ENCODE peak calls at places on chromosomes 1 and 21, in seven cellular contexts. One of them, this sample, is unnamed.

GRCh38 chr1:152745765-152746444 is 11.9 kb upstream of the KPRP start:
- DNase-seq in H54: no peak
- DNase-seq in T-helper 1 cell: no peak
- DNase-seq in CMK: no peak
- DNase-seq in stimulated activated CD4-positive, alpha-beta T cell treated with anti-CD3 and anti-CD28 coated beads, Interleukin-2, amount 100 ng/mL, for 24 hours: no peak
- DNase-seq in cardiac muscle cell: no peak
- DNase-seq in effector CD8-positive, alpha-beta T cell: no peak
- DNase-seq in this sample: no peak

GRCh38 chr1:232059726-232060360 is 433.3 kb downstream of the DISC1 start:
- DNase-seq in H54: no peak
- DNase-seq in effector CD8-positive, alpha-beta T cell: no peak
- DNase-seq in stimulated activated CD4-positive, alpha-beta T cell treated with anti-CD3 and anti-CD28 coated beads, Interleukin-2, amount 100 ng/mL, for 24 hours: no peak
- DNase-seq in cardiac muscle cell: no peak
- DNase-seq in T-helper 1 cell: no peak
- DNase-seq in CMK: no peak
- DNase-seq in this sample: no peak

GRCh38 chr1:7505871-7506676 is 265.0 kb upstream of the VAMP3 start:
- DNase-seq in CMK: no peak
- DNase-seq in H54: no peak
- DNase-seq in cardiac muscle cell: no peak
- DNase-seq in T-helper 1 cell: no peak
- DNase-seq in effector CD8-positive, alpha-beta T cell: no peak
- DNase-seq in stimulated activated CD4-positive, alpha-beta T cell treated with anti-CD3 and anti-CD28 coated beads, Interleukin-2, amount 100 ng/mL, for 24 hours: no peak
- DNase-seq in this sample: no peak

GRCh38 chr1:90114521-90115141 is 119.7 kb downstream of the ZNF326 start:
- DNase-seq in cardiac muscle cell: peak
- DNase-seq in CMK: peak
- DNase-seq in T-helper 1 cell: no peak
- DNase-seq in stimulated activated CD4-positive, alpha-beta T cell treated with anti-CD3 and anti-CD28 coated beads, Interleukin-2, amount 100 ng/mL, for 24 hours: no peak
- DNase-seq in effector CD8-positive, alpha-beta T cell: no peak
- DNase-seq in H54: no peak
- DNase-seq in this sample: peak

GRCh38 chr1:155889566-155889965 is 21.6 kb downstream of the RIT1 start:
- DNase-seq in effector CD8-positive, alpha-beta T cell: no peak
- DNase-seq in H54: no peak
- DNase-seq in T-helper 1 cell: no peak
- DNase-seq in CMK: no peak
- DNase-seq in cardiac muscle cell: peak
- DNase-seq in stimulated activated CD4-positive, alpha-beta T cell treated with anti-CD3 and anti-CD28 coated beads, Interleukin-2, amount 100 ng/mL, for 24 hours: no peak
- DNase-seq in this sample: no peak

GRCh38 chr1:187264995-187265602 is 436.4 kb downstream of the PLA2G4A start:
- DNase-seq in H54: peak
- DNase-seq in stimulated activated CD4-positive, alpha-beta T cell treated with anti-CD3 and anti-CD28 coated beads, Interleukin-2, amount 100 ng/mL, for 24 hours: no peak
- DNase-seq in CMK: no peak
- DNase-seq in effector CD8-positive, alpha-beta T cell: no peak
- DNase-seq in cardiac muscle cell: peak
- DNase-seq in T-helper 1 cell: no peak
- DNase-seq in this sample: peak

GRCh38 chr1:225635649-225636048 is 17.3 kb downstream of the ENAH start:
- DNase-seq in T-helper 1 cell: no peak
- DNase-seq in H54: no peak
- DNase-seq in cardiac muscle cell: no peak
- DNase-seq in stimulated activated CD4-positive, alpha-beta T cell treated with anti-CD3 and anti-CD28 coated beads, Interleukin-2, amount 100 ng/mL, for 24 hours: no peak
- DNase-seq in CMK: no peak
- DNase-seq in effector CD8-positive, alpha-beta T cell: no peak
- DNase-seq in this sample: no peak

GRCh38 chr21:25734654-25735220 is at the start of the genes ATP5PF and GABPA:
- DNase-seq in effector CD8-positive, alpha-beta T cell: peak
- DNase-seq in CMK: peak
- DNase-seq in cardiac muscle cell: peak
- DNase-seq in stimulated activated CD4-positive, alpha-beta T cell treated with anti-CD3 and anti-CD28 coated beads, Interleukin-2, amount 100 ng/mL, for 24 hours: peak
- DNase-seq in T-helper 1 cell: peak
- DNase-seq in H54: peak
- DNase-seq in this sample: peak

GRCh38 chr1:53025034-53025777 is 36.8 kb upstream of the PODN start:
- DNase-seq in cardiac muscle cell: peak
- DNase-seq in H54: peak
- DNase-seq in T-helper 1 cell: no peak
- DNase-seq in CMK: no peak
- DNase-seq in stimulated activated CD4-positive, alpha-beta T cell treated with anti-CD3 and anti-CD28 coated beads, Interleukin-2, amount 100 ng/mL, for 24 hours: no peak
- DNase-seq in effector CD8-positive, alpha-beta T cell: no peak
- DNase-seq in this sample: no peak

GRCh38 chr1:151311589-151312331 is 15.5 kb downstream of the PI4KB start:
- DNase-seq in stimulated activated CD4-positive, alpha-beta T cell treated with anti-CD3 and anti-CD28 coated beads, Interleukin-2, amount 100 ng/mL, for 24 hours: peak
- DNase-seq in cardiac muscle cell: peak
- DNase-seq in effector CD8-positive, alpha-beta T cell: no peak
- DNase-seq in T-helper 1 cell: no peak
- DNase-seq in H54: peak
- DNase-seq in CMK: no peak
- DNase-seq in this sample: no peak

GRCh38 chr1:87136607-87137341 is 191.9 kb upstream of the LMO4 start:
- DNase-seq in H54: no peak
- DNase-seq in cardiac muscle cell: no peak
- DNase-seq in effector CD8-positive, alpha-beta T cell: no peak
- DNase-seq in T-helper 1 cell: no peak
- DNase-seq in CMK: peak
- DNase-seq in stimulated activated CD4-positive, alpha-beta T cell treated with anti-CD3 and anti-CD28 coated beads, Interleukin-2, amount 100 ng/mL, for 24 hours: no peak
- DNase-seq in this sample: no peak

GRCh38 chr1:31663622-31664452 is 19.2 kb upstream of the PEF1 start:
- DNase-seq in CMK: peak
- DNase-seq in stimulated activated CD4-positive, alpha-beta T cell treated with anti-CD3 and anti-CD28 coated beads, Interleukin-2, amount 100 ng/mL, for 24 hours: peak
- DNase-seq in effector CD8-positive, alpha-beta T cell: peak
- DNase-seq in cardiac muscle cell: peak
- DNase-seq in H54: peak
- DNase-seq in T-helper 1 cell: no peak
- DNase-seq in this sample: peak

GRCh38 chr1:41102208-41102607 is 80.7 kb upstream of the SLFNL1 start:
- DNase-seq in stimulated activated CD4-positive, alpha-beta T cell treated with anti-CD3 and anti-CD28 coated beads, Interleukin-2, amount 100 ng/mL, for 24 hours: no peak
- DNase-seq in T-helper 1 cell: no peak
- DNase-seq in cardiac muscle cell: peak
- DNase-seq in CMK: no peak
- DNase-seq in effector CD8-positive, alpha-beta T cell: no peak
- DNase-seq in H54: peak
- DNase-seq in this sample: peak

GRCh38 chr1:66335859-66336640 is 197.9 kb upstream of the SGIP1 start:
- DNase-seq in stimulated activated CD4-positive, alpha-beta T cell treated with anti-CD3 and anti-CD28 coated beads, Interleukin-2, amount 100 ng/mL, for 24 hours: peak
- DNase-seq in CMK: no peak
- DNase-seq in effector CD8-positive, alpha-beta T cell: peak
- DNase-seq in H54: no peak
- DNase-seq in T-helper 1 cell: peak
- DNase-seq in cardiac muscle cell: peak
- DNase-seq in this sample: no peak

GRCh38 chr1:206674745-206675175 is 9.9 kb upstream of the MAPKAPK2 start:
- DNase-seq in T-helper 1 cell: no peak
- DNase-seq in stimulated activated CD4-positive, alpha-beta T cell treated with anti-CD3 and anti-CD28 coated beads, Interleukin-2, amount 100 ng/mL, for 24 hours: no peak
- DNase-seq in H54: peak
- DNase-seq in cardiac muscle cell: peak
- DNase-seq in CMK: no peak
- DNase-seq in effector CD8-positive, alpha-beta T cell: no peak
- DNase-seq in this sample: no peak

GRCh38 chr1:31666290-31666963 is 21.8 kb upstream of the PEF1 start:
- DNase-seq in cardiac muscle cell: peak
- DNase-seq in T-helper 1 cell: no peak
- DNase-seq in CMK: no peak
- DNase-seq in H54: peak
- DNase-seq in effector CD8-positive, alpha-beta T cell: no peak
- DNase-seq in stimulated activated CD4-positive, alpha-beta T cell treated with anti-CD3 and anti-CD28 coated beads, Interleukin-2, amount 100 ng/mL, for 24 hours: no peak
- DNase-seq in this sample: peak

GRCh38 chr1:46020005-46020404 is 112.4 kb downstream of the PIK3R3 start:
- DNase-seq in cardiac muscle cell: peak
- DNase-seq in stimulated activated CD4-positive, alpha-beta T cell treated with anti-CD3 and anti-CD28 coated beads, Interleukin-2, amount 100 ng/mL, for 24 hours: no peak
- DNase-seq in H54: no peak
- DNase-seq in CMK: no peak
- DNase-seq in effector CD8-positive, alpha-beta T cell: no peak
- DNase-seq in T-helper 1 cell: no peak
- DNase-seq in this sample: no peak

GRCh38 chr21:36966846-36967657 is 583 bp upstream of the HLCS start:
- DNase-seq in stimulated activated CD4-positive, alpha-beta T cell treated with anti-CD3 and anti-CD28 coated beads, Interleukin-2, amount 100 ng/mL, for 24 hours: no peak
- DNase-seq in effector CD8-positive, alpha-beta T cell: no peak
- DNase-seq in T-helper 1 cell: no peak
- DNase-seq in CMK: peak
- DNase-seq in cardiac muscle cell: peak
- DNase-seq in H54: no peak
- DNase-seq in this sample: no peak

GRCh38 chr1:21307663-21308062 is 17.4 kb upstream of the ECE1 start:
- DNase-seq in effector CD8-positive, alpha-beta T cell: no peak
- DNase-seq in H54: no peak
- DNase-seq in stimulated activated CD4-positive, alpha-beta T cell treated with anti-CD3 and anti-CD28 coated beads, Interleukin-2, amount 100 ng/mL, for 24 hours: no peak
- DNase-seq in T-helper 1 cell: no peak
- DNase-seq in cardiac muscle cell: no peak
- DNase-seq in CMK: peak
- DNase-seq in this sample: no peak

GRCh38 chr1:168654198-168654910 is 74.7 kb downstream of the DPT start:
- DNase-seq in cardiac muscle cell: no peak
- DNase-seq in T-helper 1 cell: no peak
- DNase-seq in stimulated activated CD4-positive, alpha-beta T cell treated with anti-CD3 and anti-CD28 coated beads, Interleukin-2, amount 100 ng/mL, for 24 hours: no peak
- DNase-seq in effector CD8-positive, alpha-beta T cell: no peak
- DNase-seq in H54: no peak
- DNase-seq in CMK: no peak
- DNase-seq in this sample: no peak

GRCh38 chr1:242019018-242019417 is 20.1 kb upstream of the MAP1LC3C start:
- DNase-seq in effector CD8-positive, alpha-beta T cell: no peak
- DNase-seq in stimulated activated CD4-positive, alpha-beta T cell treated with anti-CD3 and anti-CD28 coated beads, Interleukin-2, amount 100 ng/mL, for 24 hours: no peak
- DNase-seq in cardiac muscle cell: peak
- DNase-seq in H54: no peak
- DNase-seq in T-helper 1 cell: no peak
- DNase-seq in CMK: no peak
- DNase-seq in this sample: no peak

GRCh38 chr1:24266398-24266941 is 52.7 kb upstream of the GRHL3 start:
- DNase-seq in effector CD8-positive, alpha-beta T cell: no peak
- DNase-seq in CMK: no peak
- DNase-seq in H54: peak
- DNase-seq in stimulated activated CD4-positive, alpha-beta T cell treated with anti-CD3 and anti-CD28 coated beads, Interleukin-2, amount 100 ng/mL, for 24 hours: no peak
- DNase-seq in T-helper 1 cell: no peak
- DNase-seq in cardiac muscle cell: peak
- DNase-seq in this sample: no peak

GRCh38 chr1:36411674-36412648 is 14.3 kb upstream of the LSM10 start:
- DNase-seq in T-helper 1 cell: no peak
- DNase-seq in H54: no peak
- DNase-seq in cardiac muscle cell: peak
- DNase-seq in stimulated activated CD4-positive, alpha-beta T cell treated with anti-CD3 and anti-CD28 coated beads, Interleukin-2, amount 100 ng/mL, for 24 hours: peak
- DNase-seq in effector CD8-positive, alpha-beta T cell: no peak
- DNase-seq in CMK: no peak
- DNase-seq in this sample: no peak

GRCh38 chr1:10459185-10459584 is 9.4 kb downstream of the CORT start:
- DNase-seq in stimulated activated CD4-positive, alpha-beta T cell treated with anti-CD3 and anti-CD28 coated beads, Interleukin-2, amount 100 ng/mL, for 24 hours: no peak
- DNase-seq in H54: peak
- DNase-seq in T-helper 1 cell: no peak
- DNase-seq in effector CD8-positive, alpha-beta T cell: no peak
- DNase-seq in CMK: no peak
- DNase-seq in cardiac muscle cell: peak
- DNase-seq in this sample: no peak

GRCh38 chr1:71656902-71657301 is 576.1 kb upstream of the ZRANB2 start:
- DNase-seq in cardiac muscle cell: peak
- DNase-seq in H54: no peak
- DNase-seq in effector CD8-positive, alpha-beta T cell: no peak
- DNase-seq in stimulated activated CD4-positive, alpha-beta T cell treated with anti-CD3 and anti-CD28 coated beads, Interleukin-2, amount 100 ng/mL, for 24 hours: no peak
- DNase-seq in T-helper 1 cell: no peak
- DNase-seq in CMK: no peak
- DNase-seq in this sample: no peak

GRCh38 chr1:169891539-169891885 is 2.2 kb downstream of the SCYL3 start:
- DNase-seq in stimulated activated CD4-positive, alpha-beta T cell treated with anti-CD3 and anti-CD28 coated beads, Interleukin-2, amount 100 ng/mL, for 24 hours: no peak
- DNase-seq in T-helper 1 cell: no peak
- DNase-seq in CMK: no peak
- DNase-seq in cardiac muscle cell: no peak
- DNase-seq in effector CD8-positive, alpha-beta T cell: no peak
- DNase-seq in H54: no peak
- DNase-seq in this sample: no peak

GRCh38 chr1:233491953-233492627 is 121.8 kb upstream of the KCNK1 start:
- DNase-seq in H54: no peak
- DNase-seq in stimulated activated CD4-positive, alpha-beta T cell treated with anti-CD3 and anti-CD28 coated beads, Interleukin-2, amount 100 ng/mL, for 24 hours: no peak
- DNase-seq in T-helper 1 cell: no peak
- DNase-seq in cardiac muscle cell: no peak
- DNase-seq in effector CD8-positive, alpha-beta T cell: no peak
- DNase-seq in CMK: no peak
- DNase-seq in this sample: no peak

GRCh38 chr1:237316352-237316751 is 274.4 kb downstream of the RYR2 start:
- DNase-seq in effector CD8-positive, alpha-beta T cell: no peak
- DNase-seq in H54: no peak
- DNase-seq in T-helper 1 cell: no peak
- DNase-seq in stimulated activated CD4-positive, alpha-beta T cell treated with anti-CD3 and anti-CD28 coated beads, Interleukin-2, amount 100 ng/mL, for 24 hours: no peak
- DNase-seq in cardiac muscle cell: no peak
- DNase-seq in CMK: no peak
- DNase-seq in this sample: no peak

GRCh38 chr1:168416220-168416619 is 127.6 kb downstream of the XCL2 start:
- DNase-seq in CMK: no peak
- DNase-seq in effector CD8-positive, alpha-beta T cell: no peak
- DNase-seq in H54: no peak
- DNase-seq in T-helper 1 cell: no peak
- DNase-seq in cardiac muscle cell: no peak
- DNase-seq in stimulated activated CD4-positive, alpha-beta T cell treated with anti-CD3 and anti-CD28 coated beads, Interleukin-2, amount 100 ng/mL, for 24 hours: no peak
- DNase-seq in this sample: no peak

GRCh38 chr1:24081190-24081589 is 30.7 kb downstream of the MYOM3 start:
- DNase-seq in H54: no peak
- DNase-seq in CMK: no peak
- DNase-seq in stimulated activated CD4-positive, alpha-beta T cell treated with anti-CD3 and anti-CD28 coated beads, Interleukin-2, amount 100 ng/mL, for 24 hours: no peak
- DNase-seq in cardiac muscle cell: no peak
- DNase-seq in T-helper 1 cell: no peak
- DNase-seq in effector CD8-positive, alpha-beta T cell: no peak
- DNase-seq in this sample: no peak

GRCh38 chr1:150954708-150955107 is 19.9 kb downstream of the CERS2 start:
- DNase-seq in H54: no peak
- DNase-seq in CMK: no peak
- DNase-seq in stimulated activated CD4-positive, alpha-beta T cell treated with anti-CD3 and anti-CD28 coated beads, Interleukin-2, amount 100 ng/mL, for 24 hours: no peak
- DNase-seq in cardiac muscle cell: no peak
- DNase-seq in T-helper 1 cell: no peak
- DNase-seq in effector CD8-positive, alpha-beta T cell: no peak
- DNase-seq in this sample: no peak

GRCh38 chr1:9350011-9350907 is 57.6 kb downstream of the SPSB1 start:
- DNase-seq in cardiac muscle cell: peak
- DNase-seq in stimulated activated CD4-positive, alpha-beta T cell treated with anti-CD3 and anti-CD28 coated beads, Interleukin-2, amount 100 ng/mL, for 24 hours: no peak
- DNase-seq in T-helper 1 cell: no peak
- DNase-seq in H54: peak
- DNase-seq in CMK: no peak
- DNase-seq in effector CD8-positive, alpha-beta T cell: no peak
- DNase-seq in this sample: no peak